ENCODE peak calls at places on chromosomes 1 and 21, in four cellular contexts. A, S, P and Z are unnamed samples.

GRCh38 chr1:80495806-80496205 is 1304.9 kb upstream of the ADGRL2 start:
- DNase-seq in A (no peak), S (no peak), P (no peak), Z (no peak)

GRCh38 chr1:208080396-208081276 is 163.5 kb downstream of the PLXNA2 start:
- DNase-seq in A (no peak), S (no peak), P (no peak), Z (no peak)

GRCh38 chr1:209896346-209896745 is 41.7 kb upstream of the SYT14 start:
- DNase-seq in A (no peak), S (no peak), P (no peak), Z (no peak)

GRCh38 chr1:177741476-177741875 is 228.4 kb downstream of the SEC16B start:
- DNase-seq in A (no peak), S (no peak), P (no peak), Z (peak)

GRCh38 chr1:184210048-184210447 is 158.5 kb downstream of the TSEN15 start:
- DNase-seq in A (peak), S (no peak), P (no peak), Z (no peak)

GRCh38 chr21:41881051-41881450 is 1.9 kb upstream of the PRDM15 start:
- DNase-seq in A (no peak), S (no peak), P (no peak), Z (no peak)

GRCh38 chr1:181318022-181318857 is 165.1 kb upstream of the CACNA1E start:
- DNase-seq in A (no peak), S (no peak), P (peak), Z (no peak)

GRCh38 chr1:30318864-30319718 is 404.3 kb downstream of the MATN1 start:
- DNase-seq in A (no peak), S (no peak), P (no peak), Z (no peak)

GRCh38 chr1:227841141-227841540 is 25.7 kb downstream of the PRSS38 start:
- DNase-seq in A (no peak), S (no peak), P (no peak), Z (no peak)

GRCh38 chr1:51654000-51654399 is 37.1 kb downstream of the OSBPL9 start:
- DNase-seq in A (no peak), S (no peak), P (no peak), Z (no peak)

GRCh38 chr1:240821925-240822324 is 210.0 kb upstream of the GREM2 start:
- DNase-seq in A (no peak), S (no peak), P (no peak), Z (no peak)

GRCh38 chr1:10759413-10760200 is 36.8 kb downstream of the CASZ1 start:
- DNase-seq in A (no peak), S (no peak), P (no peak), Z (peak)

GRCh38 chr1:58649555-58649954 is 50.3 kb downstream of the MYSM1 start:
- DNase-seq in A (no peak), S (no peak), P (no peak), Z (no peak)

GRCh38 chr21:37198989-37199924 is 67.9 kb downstream of the VPS26C start:
- DNase-seq in A (no peak), S (no peak), P (no peak), Z (no peak)

GRCh38 chr1:62230724-62231123 is 36.1 kb downstream of the L1TD1 start:
- DNase-seq in A (peak), S (no peak), P (no peak), Z (no peak)

GRCh38 chr1:100524355-100524754 is 13.6 kb upstream of the GPR88 start:
- DNase-seq in A (no peak), S (no peak), P (no peak), Z (no peak)

GRCh38 chr1:225744745-225745144 is 32.9 kb upstream of the SRP9 start:
- DNase-seq in A (no peak), S (no peak), P (no peak), Z (no peak)

GRCh38 chr1:193285626-193286025 is 99.2 kb upstream of the B3GALT2 start:
- DNase-seq in A (no peak), S (no peak), P (no peak), Z (no peak)

GRCh38 chr1:111563619-111564018 is 56.0 kb upstream of the RAP1A start:
- DNase-seq in A (no peak), S (no peak), P (no peak), Z (no peak)

GRCh38 chr21:43976661-43977060 is 35.4 kb upstream of the TRAPPC10 start:
- DNase-seq in A (no peak), S (no peak), P (no peak), Z (no peak)

GRCh38 chr21:40615503-40616376 is 231.2 kb downstream of the DSCAM start:
- DNase-seq in A (no peak), S (no peak), P (no peak), Z (no peak)

GRCh38 chr1:156726549-156727226 is 1.6 kb upstream of the METTL25B start:
- DNase-seq in A (no peak), S (peak), P (peak), Z (peak)

GRCh38 chr1:97906567-97907228 is 14.1 kb downstream of the DPYD start:
- DNase-seq in A (peak), S (no peak), P (no peak), Z (peak)

GRCh38 chr1:3334366-3334765 is 120.1 kb upstream of the ARHGEF16 start:
- DNase-seq in A (no peak), S (no peak), P (no peak), Z (no peak)

GRCh38 chr1:181128592-181129497 is 40.3 kb downstream of the IER5 start:
- DNase-seq in A (no peak), S (no peak), P (peak), Z (no peak)

GRCh38 chr1:113931456-113931855 is 2.3 kb downstream of the HIPK1 start:
- DNase-seq in A (peak), S (no peak), P (no peak), Z (peak)